ENCODE peak calls at places on chromosome 15, in five cellular contexts. E is uterus, W is ovary, N is HCT116, H is K562. A is an unnamed sample.
A peak's percentile ranks its signal among the peaks of the same experiment; 100 is the strongest.

GRCh38 chr15:52783929-52784798 is 6.0 kb downstream of the ONECUT1 start:
- DNase-seq in N (no peak), E (no peak), H (peak; percentile 53), W (no peak), A (peak; percentile 36)

GRCh38 chr15:100095896-100096600 is 245.7 kb downstream of the ADAMTS17 start:
- DNase-seq in H (no peak), W (no peak), N (no peak), E (no peak), A (no peak)

GRCh38 chr15:41944313-41944940 is 27.9 kb downstream of the EHD4 start:
- DNase-seq in W (peak; percentile 74), N (peak; percentile 37), H (no peak), E (peak; percentile 52), A (no peak)

GRCh38 chr15:74884428-74885223 is 5.2 kb upstream of the MPI start:
- DNase-seq in E (no peak), N (no peak), W (no peak), H (no peak), A (no peak)

GRCh38 chr15:74648051-74648622 is 32.5 kb downstream of the CLK3 start:
- DNase-seq in N (no peak), W (no peak), E (no peak), H (no peak), A (no peak)

GRCh38 chr15:58433597-58434333 is 2.0 kb downstream of the LIPC start:
- DNase-seq in H (no peak), W (no peak), N (no peak), E (no peak), A (no peak)

GRCh38 chr15:76173317-76173834 is 113.6 kb downstream of the TMEM266 start:
- DNase-seq in W (no peak), E (no peak), N (no peak), H (no peak), A (no peak)

GRCh38 chr15:74873756-74874424 is 725 bp upstream of the SCAMP2 start:
- DNase-seq in H (peak; percentile 48), E (peak; percentile 28), W (peak; percentile 48), N (no peak), A (no peak)

GRCh38 chr15:65620833-65621232 is 905 bp upstream of the SLC24A1 start:
- DNase-seq in W (no peak), H (no peak), N (no peak), E (no peak), A (no peak)

GRCh38 chr15:101536875-101537405 is 47.4 kb upstream of the PCSK6 start:
- DNase-seq in E (no peak), W (no peak), H (no peak), N (no peak), A (no peak)

GRCh38 chr15:50065264-50065663 is 53.8 kb downstream of the ATP8B4 start:
- DNase-seq in E (no peak), H (no peak), W (no peak), N (no peak), A (no peak)

GRCh38 chr15:35043380-35044095 is 41.6 kb downstream of the NANOGP8 start:
- DNase-seq in N (no peak), E (no peak), H (no peak), W (no peak), A (no peak)

GRCh38 chr15:80061581-80061980 is 2.1 kb downstream of the ZFAND6 start:
- DNase-seq in N (no peak), W (no peak), H (no peak), E (no peak), A (peak; percentile 57)

GRCh38 chr15:94080416-94080815 is 150.9 kb upstream of the MCTP2 start:
- DNase-seq in W (no peak), H (no peak), E (no peak), N (no peak), A (no peak)

GRCh38 chr15:78454992-78455391 is 17.0 kb downstream of the IREB2 start:
- DNase-seq in H (no peak), E (no peak), N (no peak), W (no peak), A (no peak)

GRCh38 chr15:74955796-74956647 is 550 bp downstream of the RPP25 start:
- DNase-seq in H (peak; percentile 67), N (no peak), E (peak; percentile 64), W (peak; percentile 88), A (peak; percentile 84)

GRCh38 chr15:91522609-91523332 is 330.7 kb upstream of the SLCO3A1 start:
- DNase-seq in E (no peak), H (no peak), N (no peak), W (no peak), A (peak; percentile 28)

GRCh38 chr15:68366314-68366713 is 65.6 kb downstream of the ITGA11 start:
- DNase-seq in N (no peak), W (no peak), E (no peak), H (no peak), A (no peak)

GRCh38 chr15:51286816-51287215 is 51.6 kb downstream of the CYP19A1 start:
- DNase-seq in W (no peak), H (no peak), E (no peak), N (no peak), A (no peak)

GRCh38 chr15:47972738-47973137 is 148.1 kb upstream of the SLC24A5 start:
- DNase-seq in W (no peak), H (no peak), E (no peak), N (no peak), A (no peak)

GRCh38 chr15:95559875-95560394 is 770.6 kb upstream of the NR2F2 start:
- DNase-seq in N (peak; percentile 78), H (peak; percentile 42), E (peak; percentile 50), W (no peak), A (no peak)

GRCh38 chr15:39580630-39581500 is at the start of gene THBS1:
- DNase-seq in W (peak; percentile 94), E (peak; percentile 95), H (no peak), N (no peak), A (peak; percentile 29)

GRCh38 chr15:62539236-62539635 is 374.2 kb upstream of the C2CD4B start:
- DNase-seq in E (no peak), W (no peak), H (no peak), N (no peak), A (no peak)

GRCh38 chr15:89496155-89497098 is at the start of gene RHCG:
- DNase-seq in H (peak; percentile 45), N (no peak), W (no peak), E (no peak), A (peak; percentile 55)

GRCh38 chr15:65355173-65355982 is 22.4 kb downstream of the IGDCC3 start:
- DNase-seq in W (no peak), N (no peak), E (no peak), H (no peak), A (no peak)

GRCh38 chr15:39581501-39582285 is 814 bp downstream of the THBS1 start:
- DNase-seq in E (peak; percentile 70), N (no peak), W (peak; percentile 64), H (peak; percentile 18), A (no peak)

GRCh38 chr15:55694652-55695150 is 48.3 kb downstream of the PRTG start:
- DNase-seq in H (no peak), W (no peak), E (no peak), N (no peak), A (no peak)

GRCh38 chr15:99090011-99090699 is 14.7 kb upstream of the SYNM start:
- DNase-seq in N (no peak), W (no peak), E (no peak), H (no peak), A (no peak)

GRCh38 chr15:99474041-99474906 is 91.5 kb upstream of the MEF2A start:
- DNase-seq in N (no peak), W (peak; percentile 58), E (no peak), H (no peak), A (no peak)

DNA sequence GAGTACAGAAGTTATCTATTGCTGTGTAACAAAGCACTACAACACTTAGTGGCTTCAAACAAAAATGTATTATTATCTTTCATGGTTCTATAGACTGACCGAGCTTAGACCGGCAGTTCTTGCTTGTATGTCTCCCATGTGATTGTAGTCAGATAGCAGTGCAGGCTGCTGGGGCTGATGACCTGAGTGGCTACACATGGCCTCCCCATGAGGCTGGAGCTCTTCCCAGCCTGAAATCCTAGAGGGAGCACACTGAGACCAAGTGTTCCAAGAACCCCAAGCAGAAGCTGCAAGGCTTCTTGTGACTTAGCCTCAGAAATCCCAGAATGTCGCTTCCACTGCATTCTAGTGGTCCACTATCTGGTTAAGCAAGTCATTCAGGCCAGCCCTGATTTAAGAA is 141.2 kb upstream of the TLE3 start:
- DNase-seq in H (no peak), N (no peak), E (no peak), W (no peak), A (no peak)
- TF ChIP-seq POLR2A in H (no peak), N (no peak), E (no peak), W (no peak), A (no peak)

DNA sequence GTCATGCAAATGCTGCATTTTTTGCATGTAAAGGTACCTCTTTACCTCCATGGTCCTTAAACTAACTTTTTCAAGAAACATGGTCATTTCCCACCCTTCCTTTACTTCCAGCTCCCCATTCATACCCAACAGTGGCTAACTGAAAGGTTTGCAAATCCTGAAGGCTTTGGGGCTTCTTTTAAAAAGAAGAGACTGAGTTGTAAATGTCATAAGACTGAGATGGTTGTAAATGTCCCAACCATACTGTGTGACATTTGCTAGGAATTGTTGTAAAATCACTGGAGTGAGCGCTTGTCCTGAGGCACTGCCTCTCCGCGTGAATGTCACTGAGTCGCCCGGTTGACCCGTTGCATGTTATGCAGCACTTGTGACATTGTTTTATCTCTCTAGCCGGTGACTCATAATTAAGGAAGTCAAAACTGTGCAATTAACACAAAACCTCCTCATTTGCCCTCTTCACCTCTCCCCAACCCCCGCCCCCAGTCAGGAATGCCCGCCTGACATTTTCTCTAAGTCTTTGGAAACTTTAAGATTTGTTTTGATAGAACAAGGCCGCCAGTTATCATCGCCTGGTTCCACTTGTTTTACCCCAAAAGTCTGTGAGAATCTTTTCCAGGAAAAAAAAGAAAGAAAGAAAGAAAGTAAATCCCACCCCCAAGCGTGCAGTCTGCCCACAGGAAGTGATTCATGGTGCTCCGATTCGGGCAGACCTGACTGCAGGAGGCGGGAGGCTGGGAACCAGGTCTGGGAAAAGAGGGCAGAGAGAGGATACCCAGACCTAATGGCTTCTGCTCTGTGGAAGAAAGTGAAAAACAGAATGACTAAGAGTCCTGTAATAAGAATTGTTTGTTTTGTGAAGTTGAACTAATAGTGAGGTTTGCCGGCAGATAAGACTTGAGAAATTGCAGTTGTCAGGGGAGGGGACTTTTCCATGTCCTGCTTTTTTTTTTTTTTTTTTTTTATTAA is 84.7 kb downstream of the SMAD3 start:
- DNase-seq in E (peak; percentile 84), W (peak; percentile 73), N (peak; percentile 96), H (peak; percentile 53), A (no peak)
- TF ChIP-seq POLR2A in E (no peak), W (no peak), N (no peak), H (no peak), A (no peak)

GRCh38 chr15:85600001-85600400 is 194.7 kb downstream of the KLHL25 start:
- DNase-seq in H (no peak), E (no peak), W (no peak), N (no peak), A (no peak)
- TF ChIP-seq POLR2A in H (no peak), E (no peak), W (no peak), N (no peak), A (no peak)

DNA sequence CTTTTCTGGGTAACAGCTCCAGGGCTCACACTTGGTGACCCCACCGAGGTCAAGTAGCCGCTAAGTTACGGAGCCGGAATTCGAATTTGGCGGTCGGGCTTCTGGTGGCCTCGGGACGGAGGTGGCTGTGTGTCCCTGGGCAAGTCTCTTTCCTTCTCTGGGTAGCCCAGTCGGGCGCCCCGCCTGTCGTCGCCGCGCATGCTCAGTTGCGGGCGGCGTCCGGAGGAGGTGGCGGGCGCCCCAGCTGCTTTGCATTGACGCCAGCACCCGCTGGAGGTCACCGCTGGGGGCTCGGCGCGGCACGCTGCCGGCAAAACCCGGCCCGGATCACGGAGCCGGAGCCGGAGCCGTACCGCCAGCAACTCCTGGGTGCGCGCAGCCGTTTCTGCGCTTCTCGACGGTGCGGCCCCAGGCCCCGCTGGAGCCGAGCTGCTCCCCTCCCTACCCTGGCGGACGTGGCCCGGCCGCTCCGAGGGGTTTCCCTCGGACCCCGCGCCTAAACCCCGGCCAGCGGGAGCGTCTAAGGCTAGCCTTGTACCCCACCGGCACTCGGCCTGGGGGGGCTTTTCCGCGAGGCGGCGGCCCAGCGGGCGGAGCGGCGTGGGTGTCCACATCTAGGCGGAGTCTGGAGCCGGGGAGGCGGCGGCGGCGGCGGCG is 474 bp upstream of the PDE8A start:
- DNase-seq in N (peak; percentile 92), H (peak; percentile 99), E (peak; percentile 89), W (peak; percentile 97), A (peak; percentile 98)
- TF ChIP-seq POLR2A in N (peak; percentile 48), H (peak; percentile 64), E (no peak), W (peak; percentile 78), A (no peak)